ENCODE peak calls at places on chromosome 19, in seven cellular contexts. W is KG1; U is CD8-positive, alpha-beta memory T cell; M is fibroblast of mammary gland; R is fibroblast of pulmonary artery; X is H7; B is LoVo. S is an unnamed sample.

GRCh38 chr19:41221514-41222205 is 2.6 kb downstream of the AXL start:
- DNase-seq in W (no peak), U (no peak), M (no peak), R (no peak), X (no peak), B (no peak), S (no peak)

GRCh38 chr19:45560686-45561085 is 23.9 kb downstream of the OPA3 start:
- DNase-seq in W (no peak), U (no peak), M (no peak), R (no peak), X (no peak), B (no peak), S (no peak)

GRCh38 chr19:1003283-1003682 is 3.1 kb downstream of the GRIN3B start:
- DNase-seq in W (no peak), U (no peak), M (no peak), R (no peak), X (no peak), B (no peak), S (no peak)

GRCh38 chr19:1112254-1113208 is 8.7 kb downstream of the GPX4 start:
- DNase-seq in W (no peak), U (no peak), M (peak; percentile 34), R (no peak), X (peak; percentile 97), B (no peak), S (no peak)

GRCh38 chr19:31141301-31141700 is 207.9 kb downstream of the TSHZ3 start:
- DNase-seq in W (no peak), U (no peak), M (no peak), R (no peak), X (no peak), B (no peak), S (peak; percentile 17)

GRCh38 chr19:54030895-54031586 is 32.7 kb downstream of the VSTM1 start:
- DNase-seq in W (peak; percentile 30), U (no peak), M (peak; percentile 47), R (peak; percentile 49), X (peak; percentile 38), B (no peak), S (no peak)

GRCh38 chr19:56086671-56087430 is 34.2 kb downstream of the ZNF787 start:
- DNase-seq in W (no peak), U (no peak), M (no peak), R (no peak), X (peak; percentile 79), B (no peak), S (no peak)

GRCh38 chr19:14434543-14435319 is 1.6 kb downstream of the PKN1 start:
- DNase-seq in W (peak; percentile 12), U (no peak), M (peak; percentile 86), R (peak; percentile 82), X (peak; percentile 58), B (peak; percentile 5), S (peak; percentile 94)

GRCh38 chr19:940591-941291 is 14.9 kb downstream of the ARID3A start:
- DNase-seq in W (no peak), U (peak; percentile 84), M (peak; percentile 42), R (no peak), X (no peak), B (peak; percentile 94), S (no peak)

GRCh38 chr19:6056801-6057650 is 53.3 kb downstream of the RFX2 start:
- DNase-seq in W (no peak), U (no peak), M (peak; percentile 97), R (peak; percentile 97), X (peak; percentile 34), B (no peak), S (peak; percentile 95)

GRCh38 chr19:8721334-8721733 is at the start of gene OR2Z1:
- DNase-seq in W (no peak), U (no peak), M (no peak), R (no peak), X (no peak), B (no peak), S (no peak)

GRCh38 chr19:17240062-17240854 is 5.5 kb downstream of the NR2F6 start:
- DNase-seq in W (no peak), U (no peak), M (no peak), R (no peak), X (peak; percentile 61), B (no peak), S (no peak)

GRCh38 chr19:38614289-38614688 is 3.5 kb downstream of the MAP4K1 start:
- DNase-seq in W (no peak), U (no peak), M (no peak), R (no peak), X (peak; percentile 25), B (no peak), S (no peak)

GRCh38 chr19:54481326-54481930 is 8.3 kb upstream of the CDC42EP5 start:
- DNase-seq in W (peak; percentile 41), U (no peak), M (peak; percentile 41), R (peak; percentile 63), X (peak; percentile 88), B (no peak), S (peak; percentile 40)

GRCh38 chr19:50510121-50510670 is 795 bp downstream of the JOSD2 start:
- DNase-seq in W (no peak), U (no peak), M (peak; percentile 16), R (no peak), X (no peak), B (no peak), S (peak; percentile 13)

GRCh38 chr19:19146000-19146608 is 7.8 kb upstream of the TMEM161A start:
- DNase-seq in W (peak; percentile 27), U (peak; percentile 79), M (peak; percentile 52), R (peak; percentile 61), X (peak; percentile 97), B (peak; percentile 48), S (peak; percentile 30)

GRCh38 chr19:46147166-46147740 is 785 bp upstream of the IGFL2 start:
- DNase-seq in W (no peak), U (no peak), M (no peak), R (no peak), X (no peak), B (no peak), S (no peak)

GRCh38 chr19:45999653-46000121 is 4.4 kb downstream of the CCDC61 start:
- DNase-seq in W (no peak), U (no peak), M (peak; percentile 51), R (peak; percentile 39), X (peak; percentile 91), B (no peak), S (peak; percentile 22)

GRCh38 chr19:11073568-11073967 is 15.7 kb upstream of the LDLR start:
- DNase-seq in W (no peak), U (no peak), M (no peak), R (no peak), X (no peak), B (no peak), S (no peak)

GRCh38 chr19:10533656-10534386 is 9.9 kb upstream of the ATG4D start:
- DNase-seq in W (no peak), U (no peak), M (peak; percentile 43), R (peak; percentile 87), X (no peak), B (no peak), S (peak; percentile 94)

GRCh38 chr19:4965061-4965460 is 3.9 kb upstream of the KDM4B start:
- DNase-seq in W (no peak), U (no peak), M (no peak), R (no peak), X (no peak), B (no peak), S (no peak)

GRCh38 chr19:55069137-55069858 is 6.3 kb upstream of the RDH13 start:
- DNase-seq in W (no peak), U (no peak), M (peak; percentile 21), R (peak; percentile 26), X (peak; percentile 77), B (peak; percentile 86), S (peak; percentile 28)

GRCh38 chr19:1822210-1822609 is 10.1 kb upstream of the ATP8B3 start:
- DNase-seq in W (no peak), U (no peak), M (no peak), R (no peak), X (no peak), B (no peak), S (no peak)

GRCh38 chr19:49851456-49852259 is 699 bp downstream of the PTOV1 start:
- DNase-seq in W (no peak), U (peak; percentile 35), M (no peak), R (no peak), X (peak; percentile 97), B (no peak), S (no peak)

GRCh38 chr19:46373573-46374359 is 26.9 kb downstream of the PPP5C start:
- DNase-seq in W (no peak), U (no peak), M (peak; percentile 21), R (peak; percentile 31), X (peak; percentile 89), B (peak; percentile 69), S (peak; percentile 56)

GRCh38 chr19:44924243-44924725 is 9.9 kb downstream of the APOC1 start:
- DNase-seq in W (no peak), U (no peak), M (no peak), R (no peak), X (peak; percentile 7), B (no peak), S (no peak)

GRCh38 chr19:10773969-10774368 is 56.1 kb downstream of the DNM2 start:
- DNase-seq in W (no peak), U (no peak), M (no peak), R (no peak), X (no peak), B (no peak), S (no peak)

GRCh38 chr19:2394054-2394668 is 33.2 kb downstream of the TIMM13 start:
- DNase-seq in W (no peak), U (peak; percentile 36), M (no peak), R (no peak), X (no peak), B (no peak), S (no peak)

GRCh38 chr19:51347209-51347928 is 5.4 kb upstream of the VSIG10L start:
- DNase-seq in W (no peak), U (no peak), M (no peak), R (no peak), X (no peak), B (no peak), S (no peak)

GRCh38 chr19:13983213-13983889 is 22.8 kb downstream of the RFX1 start:
- DNase-seq in W (no peak), U (peak; percentile 63), M (no peak), R (no peak), X (peak; percentile 66), B (no peak), S (no peak)

GRCh38 chr19:16106121-16106520 is 5.6 kb upstream of the RAB8A start:
- DNase-seq in W (no peak), U (no peak), M (peak; percentile 58), R (no peak), X (no peak), B (no peak), S (peak; percentile 46)

GRCh38 chr19:11426656-11427055 is 7.5 kb upstream of the RGL3 start:
- DNase-seq in W (no peak), U (no peak), M (no peak), R (no peak), X (peak; percentile 18), B (no peak), S (no peak)

GRCh38 chr19:8445488-8446001 is 770 bp downstream of the HNRNPM start:
- DNase-seq in W (no peak), U (peak; percentile 46), M (no peak), R (peak; percentile 28), X (peak; percentile 80), B (peak; percentile 26), S (peak; percentile 45)

GRCh38 chr19:42032428-42032827 is 37.6 kb downstream of the GRIK5 start:
- DNase-seq in W (no peak), U (no peak), M (no peak), R (no peak), X (peak; percentile 65), B (peak; percentile 58), S (no peak)